ENCODE peak calls at places on chromosomes 1 and 21, in seven cellular contexts. J is GM10248, T is brain microvascular endothelial cell, A is heart left ventricle, U is adrenal gland, P is tibial artery, X is mucosa of descending colon. W is an unnamed sample.

GRCh38 chr1:1299686-1300351 is 7.9 kb downstream of the ACAP3 start:
- DNase-seq in X (no peak), P (no peak), T (no peak), J (no peak), A (no peak), U (no peak), W (no peak)

GRCh38 chr1:213269829-213270228 is 218.8 kb downstream of the RPS6KC1 start:
- DNase-seq in U (no peak), A (no peak), J (no peak), T (no peak), P (no peak), X (no peak), W (no peak)

GRCh38 chr1:21914468-21914867 is 22.6 kb downstream of the HSPG2 start:
- DNase-seq in T (no peak), P (no peak), X (no peak), J (no peak), U (no peak), A (no peak), W (no peak)

GRCh38 chr1:246306415-246307037 is 200.6 kb downstream of the SMYD3 start:
- DNase-seq in X (no peak), A (no peak), P (no peak), T (no peak), J (no peak), U (no peak), W (no peak)

GRCh38 chr1:55702064-55702463 is 486.9 kb upstream of the USP24 start:
- DNase-seq in U (peak; percentile 30), J (peak; percentile 21), P (no peak), A (no peak), X (no peak), T (peak; percentile 53), W (no peak)

GRCh38 chr1:26696645-26697440 is 1.0 kb downstream of the ARID1A start:
- DNase-seq in A (peak; percentile 72), P (peak; percentile 28), U (peak; percentile 36), X (peak; percentile 78), T (no peak), J (peak; percentile 53), W (no peak)

GRCh38 chr1:195902779-195903178 is 705.5 kb downstream of the KCNT2 start:
- DNase-seq in U (no peak), T (no peak), J (no peak), P (no peak), A (no peak), X (no peak), W (no peak)

GRCh38 chr21:35326677-35327076 is 277.6 kb upstream of the RUNX1 start:
- DNase-seq in X (no peak), P (peak; percentile 26), U (no peak), J (no peak), T (no peak), A (no peak), W (peak; percentile 84)

GRCh38 chr1:94805912-94806311 is 14.2 kb upstream of the SLC44A3 start:
- DNase-seq in J (peak; percentile 47), U (peak; percentile 65), T (peak; percentile 45), A (peak; percentile 66), P (peak; percentile 44), X (no peak), W (no peak)

GRCh38 chr1:222233441-222234180 is 314.3 kb downstream of the HHIPL2 start:
- DNase-seq in U (no peak), X (no peak), T (no peak), J (no peak), P (no peak), A (no peak), W (no peak)

DNA sequence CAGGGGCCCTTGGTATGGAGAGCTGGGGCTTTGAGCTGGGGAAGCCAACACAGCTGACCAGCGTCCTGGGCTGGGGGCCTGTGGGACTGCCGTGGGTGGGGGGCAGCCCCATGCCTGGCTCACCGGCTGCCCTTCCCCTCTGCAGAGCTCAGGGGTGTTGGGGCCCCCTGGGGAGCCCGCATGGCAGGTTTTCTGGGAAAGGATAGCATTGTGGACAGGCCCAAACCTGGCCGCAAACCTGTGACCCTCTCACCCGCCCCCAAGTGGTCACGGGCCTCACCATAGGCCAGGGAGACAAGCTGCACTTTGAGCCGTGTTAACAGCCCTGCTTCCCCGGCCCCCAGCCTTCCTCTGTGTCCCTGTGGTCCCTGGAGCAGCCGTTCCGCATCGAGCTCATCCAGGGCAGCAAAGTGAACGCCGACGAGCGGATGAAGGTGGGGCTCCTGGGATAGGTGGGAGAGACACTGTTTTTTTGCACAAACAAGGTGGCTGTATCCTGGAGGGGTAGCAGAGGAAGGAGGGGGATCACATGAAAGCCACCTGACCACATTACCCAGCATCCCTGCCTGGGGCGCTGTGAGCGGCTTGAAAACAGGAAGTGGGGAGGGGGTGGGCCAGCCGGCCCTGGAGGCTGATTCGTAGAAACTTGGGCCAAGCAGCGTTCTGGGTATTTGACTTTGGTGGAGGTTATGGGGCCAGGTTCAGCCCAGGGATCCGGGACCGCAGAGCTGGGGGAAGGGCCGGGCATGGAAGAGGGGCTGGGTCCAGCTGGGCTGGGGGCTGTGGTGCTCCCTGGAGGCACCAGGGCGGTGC is 65.9 kb downstream of the PIK3CD start:
- DNase-seq in J (peak; percentile 88), A (peak; percentile 84), U (peak; percentile 53), P (peak; percentile 58), X (peak; percentile 92), T (no peak), W (no peak)
- TF ChIP-seq CTCF in J (peak; percentile 7), A (no peak), U (no peak), P (no peak), X (no peak), T (no peak), W (no peak)

DNA sequence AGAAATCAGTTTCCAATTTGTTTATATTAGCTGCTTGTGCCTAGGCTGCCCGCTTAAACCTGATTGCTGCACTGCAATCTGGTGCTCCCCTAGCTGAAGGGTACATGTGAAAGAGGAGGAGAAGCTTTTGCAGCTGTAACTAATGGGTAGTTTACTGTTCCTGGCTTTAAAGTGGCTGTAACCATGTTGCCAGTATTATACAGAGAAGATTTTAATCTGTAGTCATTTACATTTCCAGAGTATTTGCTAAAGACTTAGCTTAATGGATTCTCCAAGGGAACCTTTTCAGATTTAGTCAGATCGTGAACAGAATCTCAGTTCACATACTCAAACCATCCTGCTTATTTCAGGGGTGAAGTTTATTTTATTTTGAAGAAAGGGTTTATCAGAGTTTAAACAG is 22.9 kb downstream of the AHCYL1 start:
- DNase-seq in J (no peak), T (no peak), A (no peak), U (no peak), X (no peak), P (no peak), W (no peak)
- TF ChIP-seq CTCF in J (no peak), T (no peak), A (no peak), U (no peak), X (no peak), P (no peak), W (no peak)

DNA sequence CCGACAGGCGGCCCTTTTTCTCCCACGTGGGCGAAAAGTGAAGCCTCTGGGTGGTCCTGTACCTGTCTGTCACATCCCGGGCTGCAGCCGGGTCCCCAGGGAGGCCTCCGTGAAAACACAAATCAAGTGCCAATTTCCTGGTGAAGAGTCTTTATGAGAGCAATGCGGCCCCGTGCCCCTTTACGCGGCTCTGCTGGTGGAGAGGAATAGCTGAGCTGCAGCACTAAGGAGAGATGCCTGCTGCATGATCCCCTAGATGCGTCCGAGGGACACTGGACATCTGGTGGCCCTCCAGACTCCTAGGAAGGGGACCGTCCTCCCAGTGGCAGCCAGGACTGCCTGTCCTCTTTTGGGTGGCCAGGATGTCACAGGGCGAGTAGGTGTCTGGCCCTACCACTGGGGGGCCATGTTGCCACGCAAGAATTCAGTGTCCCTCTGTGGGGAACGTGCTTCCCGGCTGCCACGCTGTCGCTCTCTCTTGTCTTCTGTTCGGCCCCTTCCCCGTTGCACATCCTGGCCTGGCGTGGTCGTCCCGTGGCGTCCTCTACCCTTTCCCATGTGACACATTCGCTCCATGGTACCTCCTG is 38.7 kb downstream of the COL18A1 start:
- DNase-seq in A (peak; percentile 58), J (no peak), U (no peak), T (no peak), X (peak; percentile 40), P (no peak), W (no peak)
- TF ChIP-seq CTCF in A (no peak), J (peak; percentile 4), U (no peak), T (peak; percentile 18), X (no peak), P (peak; percentile 15), W (no peak)

GRCh38 chr1:157678721-157679120 is 21.8 kb downstream of the FCRL3 start:
- DNase-seq in A (no peak), X (no peak), T (no peak), P (no peak), U (no peak), J (no peak), W (no peak)

GRCh38 chr1:157671895-157672294 is 28.7 kb downstream of the FCRL3 start:
- DNase-seq in T (no peak), P (no peak), X (no peak), U (no peak), J (no peak), A (no peak), W (no peak)

GRCh38 chr1:157673008-157673407 is 27.6 kb downstream of the FCRL3 start:
- DNase-seq in J (no peak), P (no peak), U (no peak), X (no peak), T (no peak), A (no peak), W (no peak)
- TF ChIP-seq CTCF in J (no peak), P (no peak), U (no peak), X (no peak), T (no peak), A (no peak), W (no peak)